ENCODE peak calls at places on chromosome 18, in four cellular contexts. M is HepG2, E is HCT116, W is K562. Z is an unnamed sample.

GRCh38 chr18:32373995-32374394 is 96.7 kb downstream of the GAREM1 start:
- DNase-seq in W (no peak), E (peak; percentile 53), M (no peak), Z (no peak)

GRCh38 chr18:8771930-8772329 is 66.6 kb downstream of the MTCL1 start:
- DNase-seq in E (no peak), W (no peak), M (no peak), Z (no peak)

GRCh38 chr18:55587341-55588000 is 521 bp downstream of the TCF4 start:
- DNase-seq in E (no peak), M (no peak), W (peak; percentile 51), Z (no peak)

GRCh38 chr18:72114801-72115594 is 429.1 kb downstream of the CBLN2 start:
- DNase-seq in M (no peak), E (no peak), W (no peak), Z (no peak)

GRCh38 chr18:74499633-74500032 is 3.5 kb downstream of the CNDP2 start:
- DNase-seq in W (peak; percentile 49), M (no peak), E (no peak), Z (no peak)

GRCh38 chr18:24741961-24742738 is 281.7 kb downstream of the HRH4 start:
- DNase-seq in E (no peak), M (no peak), W (no peak), Z (no peak)

GRCh38 chr18:45654677-45655076 is 39.4 kb downstream of the SLC14A2 start:
- DNase-seq in W (no peak), M (no peak), E (no peak), Z (no peak)

GRCh38 chr18:2889761-2890192 is 43.0 kb downstream of the EMILIN2 start:
- DNase-seq in E (no peak), M (peak; percentile 33), W (no peak), Z (no peak)

GRCh38 chr18:37553633-37554398 is 11.8 kb downstream of the CELF4 start:
- DNase-seq in W (no peak), E (no peak), M (no peak), Z (no peak)

DNA sequence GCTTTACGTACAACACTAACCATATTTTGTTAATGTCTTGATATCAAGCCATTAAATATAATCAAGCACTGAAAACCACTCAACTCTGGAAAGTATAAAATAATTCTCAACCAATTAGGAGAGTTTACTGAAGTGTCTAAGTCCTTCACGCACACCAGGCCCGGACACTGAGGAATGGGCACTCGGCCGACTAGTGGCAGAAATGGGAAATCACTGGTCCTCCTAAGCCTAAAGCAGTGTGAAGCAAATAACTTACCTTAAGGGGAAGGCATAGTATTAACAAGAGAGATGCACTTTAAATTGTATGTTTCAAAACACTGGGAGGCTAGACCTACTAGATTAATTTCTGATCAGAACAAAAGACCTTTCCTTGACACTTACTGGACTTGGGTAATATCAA is 45.7 kb downstream of the FAM210A start:
- DNase-seq in M (peak; percentile 29), E (peak; percentile 29), W (peak; percentile 22), Z (no peak)
- TF ChIP-seq TCF7L2 in M (no peak), E (no peak), W (no peak), Z (no peak)

GRCh38 chr18:36067118-36067957 is at the start of gene RPRD1A:
- DNase-seq in M (peak; percentile 88), W (peak; percentile 98), E (peak; percentile 86), Z (peak; percentile 43)

GRCh38 chr18:36064027-36064808 is 3.1 kb downstream of the RPRD1A start:
- DNase-seq in M (no peak), W (no peak), E (no peak), Z (no peak)

GRCh38 chr18:36066731-36067117 is 635 bp downstream of the RPRD1A start:
- DNase-seq in M (no peak), W (no peak), E (no peak), Z (no peak)

DNA sequence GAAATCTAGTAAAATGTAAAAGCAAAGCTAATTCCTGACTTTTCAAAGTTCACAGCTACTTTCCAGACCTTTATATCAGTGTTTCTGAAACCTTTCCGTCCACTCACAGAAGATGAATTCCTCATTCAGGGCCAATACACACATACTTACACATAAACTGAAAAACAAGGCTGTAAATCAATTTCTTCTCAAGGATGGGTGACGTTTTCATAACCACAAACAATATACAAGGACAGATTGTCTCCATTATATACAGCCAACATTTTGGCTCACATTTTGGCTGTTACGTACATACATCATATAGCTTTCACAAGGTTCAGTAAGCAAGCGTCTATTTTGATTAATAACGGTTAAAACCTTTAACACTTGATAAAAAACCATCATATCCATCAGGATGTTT is 1.4 kb downstream of the RPRD1A start:
- DNase-seq in W (no peak), M (no peak), E (no peak), Z (no peak)
- TF ChIP-seq TCF7L2 in W (no peak), M (no peak), E (no peak), Z (no peak)

GRCh38 chr18:49588171-49588570 is 26.3 kb downstream of the LIPG start:
- DNase-seq in W (no peak), E (no peak), M (no peak), Z (no peak)

GRCh38 chr18:49588971-49589370 is 27.1 kb downstream of the LIPG start:
- DNase-seq in W (no peak), E (no peak), M (no peak), Z (no peak)

GRCh38 chr18:49582579-49582978 is 20.7 kb downstream of the LIPG start:
- DNase-seq in M (no peak), W (no peak), E (no peak), Z (no peak)

GRCh38 chr18:49584431-49584830 is 22.6 kb downstream of the LIPG start:
- DNase-seq in W (no peak), M (no peak), E (no peak), Z (no peak)

DNA sequence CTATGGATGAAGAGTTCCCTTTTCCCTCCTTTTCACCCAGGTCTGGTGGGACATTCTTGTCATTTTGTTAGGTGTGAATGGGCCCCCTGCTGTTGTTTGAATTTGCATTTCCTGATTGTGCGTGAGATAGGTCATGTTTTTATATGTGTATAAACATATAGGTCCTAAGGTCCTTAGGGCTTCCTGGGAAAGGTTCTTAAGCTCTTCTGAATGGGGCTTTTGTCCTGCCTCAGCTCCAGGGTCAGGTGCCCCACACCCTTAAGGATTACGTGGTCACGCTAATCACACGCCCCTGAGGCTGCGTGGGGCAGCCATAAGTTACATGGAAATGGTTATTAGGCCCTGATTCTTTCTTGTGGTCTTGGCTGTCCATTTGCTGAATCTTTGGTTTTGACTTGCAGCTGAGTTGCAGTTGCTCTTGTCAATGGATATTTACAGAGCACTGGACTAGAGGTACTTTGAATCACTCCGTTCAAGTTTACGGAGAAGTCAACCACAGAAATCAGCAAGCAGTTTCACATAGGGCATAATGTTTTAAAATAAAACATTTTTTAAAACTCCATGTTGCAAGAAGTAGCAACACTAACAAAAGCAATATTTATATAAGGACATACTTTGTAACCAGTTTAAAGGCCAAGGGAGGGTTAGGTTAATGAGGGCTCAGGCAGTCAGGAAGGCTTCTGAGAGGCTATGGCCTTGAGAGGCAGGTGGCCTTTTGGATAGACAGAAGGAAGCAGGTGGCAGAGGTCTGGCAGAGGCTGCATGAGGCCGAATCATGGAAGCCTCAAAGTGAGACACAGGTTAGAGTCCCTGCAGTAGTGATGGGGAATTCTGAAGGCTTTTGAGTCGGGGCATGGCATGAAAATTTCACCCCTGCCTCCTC is 24.2 kb downstream of the LIPG start:
- DNase-seq in M (no peak), W (no peak), E (no peak), Z (no peak)
- TF ChIP-seq TCF7L2 in M (no peak), W (no peak), E (no peak), Z (no peak)

GRCh38 chr18:10299686-10300085 is 154.7 kb upstream of the APCDD1 start:
- DNase-seq in E (no peak), W (no peak), M (no peak), Z (no peak)
- TF ChIP-seq TCF7L2 in E (no peak), W (no peak), M (no peak), Z (no peak)

GRCh38 chr18:22977847-22978701 is 44.9 kb downstream of the RBBP8 start:
- DNase-seq in M (no peak), E (peak; percentile 85), W (no peak), Z (peak; percentile 43)
- TF ChIP-seq TCF7L2 in M (no peak), E (no peak), W (no peak), Z (no peak)

DNA sequence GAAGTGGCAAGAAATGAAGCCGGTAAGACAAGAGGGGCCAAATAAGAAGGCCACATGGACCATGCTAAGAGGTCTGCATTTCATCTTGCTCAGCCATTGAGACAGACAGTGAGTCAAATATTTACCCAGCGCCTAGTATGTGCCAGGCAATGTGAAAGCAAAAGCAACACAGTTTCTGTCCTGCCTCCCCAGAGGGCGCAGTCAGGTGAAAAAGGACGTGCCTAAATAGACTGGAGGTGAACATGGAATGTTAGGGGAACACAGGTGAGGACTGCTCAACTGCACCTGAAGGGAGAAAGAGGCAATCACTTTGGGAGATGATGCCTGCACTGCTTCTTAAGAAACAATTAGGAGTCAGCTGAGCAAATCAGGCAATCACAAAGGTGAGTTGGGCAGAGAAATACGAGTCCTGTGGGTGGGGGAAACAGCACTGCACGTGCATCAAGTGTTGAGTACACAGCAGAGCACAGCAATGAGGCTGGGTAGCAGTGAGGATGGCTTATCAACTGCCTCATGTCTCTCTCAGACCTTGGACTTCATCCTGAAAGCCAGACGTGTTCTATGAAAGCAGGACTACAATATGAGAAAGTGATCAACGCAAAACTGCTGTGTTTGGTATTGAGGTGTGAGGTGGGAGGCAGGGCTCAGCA is 218.3 kb upstream of the SMAD7 start:
- DNase-seq in M (peak; percentile 29), W (no peak), E (no peak), Z (no peak)
- TF ChIP-seq TCF7L2 in M (no peak), W (no peak), E (no peak), Z (no peak)

GRCh38 chr18:22047485-22047884 is 121.9 kb upstream of the GATA6 start:
- DNase-seq in E (no peak), W (no peak), M (no peak), Z (no peak)

GRCh38 chr18:22043837-22044236 is 125.6 kb upstream of the GATA6 start:
- DNase-seq in E (no peak), M (no peak), W (no peak), Z (no peak)

GRCh38 chr18:22046473-22046872 is 122.9 kb upstream of the GATA6 start:
- DNase-seq in E (no peak), M (no peak), W (no peak), Z (no peak)

GRCh38 chr18:22045221-22045918 is 124.0 kb upstream of the GATA6 start:
- DNase-seq in W (no peak), E (no peak), M (no peak), Z (no peak)

GRCh38 chr18:22044474-22045220 is 124.7 kb upstream of the GATA6 start:
- DNase-seq in W (no peak), E (no peak), M (no peak), Z (no peak)
- TF ChIP-seq TCF7L2 in W (no peak), E (no peak), M (no peak), Z (no peak)

GRCh38 chr18:48827321-48828200 is 123.2 kb downstream of the SMAD7 start:
- DNase-seq in E (no peak), M (no peak), W (no peak), Z (no peak)
- TF ChIP-seq TCF7L2 in E (no peak), M (no peak), W (no peak), Z (no peak)

GRCh38 chr18:58362027-58362575 is 266.8 kb downstream of the ALPK2 start:
- DNase-seq in E (no peak), W (no peak), M (no peak), Z (no peak)
- TF ChIP-seq TCF7L2 in E (no peak), W (no peak), M (no peak), Z (no peak)